ENCODE peak calls at places on chromosomes 3 and 15, in five cellular contexts. S, W, K, Y and R are unnamed samples.

GRCh38 chr15:42385980-42386695 is 26.8 kb downstream of the CAPN3 start:
- DNase-seq in K (no peak), S (no peak), Y (no peak), W (no peak), R (no peak)

GRCh38 chr3:9143180-9143579 is 106.3 kb downstream of the SRGAP3 start:
- DNase-seq in S (no peak), K (no peak), W (no peak), Y (no peak), R (no peak)

GRCh38 chr3:156535798-156536197 is 19.1 kb downstream of the SSR3 start:
- DNase-seq in Y (no peak), W (no peak), K (no peak), S (no peak), R (no peak)

GRCh38 chr15:39890640-39891039 is 29.4 kb downstream of the GPR176 start:
- DNase-seq in Y (no peak), S (no peak), W (no peak), K (no peak), R (no peak)

GRCh38 chr15:73744293-73744692 is 8.9 kb downstream of the INSYN1 start:
- DNase-seq in K (no peak), Y (no peak), W (no peak), S (no peak), R (no peak)

GRCh38 chr3:10620833-10621082 is 115.4 kb upstream of the ATP2B2 start:
- DNase-seq in K (no peak), S (no peak), W (no peak), Y (no peak), R (no peak)

GRCh38 chr3:126570103-126570541 is 11.4 kb upstream of the C3orf22 start:
- DNase-seq in Y (no peak), W (no peak), S (no peak), K (no peak), R (no peak)

GRCh38 chr15:91942676-91943417 is 89.3 kb downstream of the SLCO3A1 start:
- DNase-seq in W (no peak), K (no peak), S (peak), Y (peak), R (no peak)

GRCh38 chr3:186534113-186534669 is 10.0 kb downstream of the CRYGS start:
- DNase-seq in S (no peak), K (no peak), Y (no peak), W (no peak), R (no peak)

GRCh38 chr15:56038015-56038414 is 44.6 kb upstream of the NEDD4 start:
- DNase-seq in W (no peak), K (no peak), S (peak), Y (no peak), R (no peak)

GRCh38 chr3:72042397-72043211 is 257.7 kb upstream of the PROK2 start:
- DNase-seq in Y (no peak), S (peak), W (no peak), K (no peak), R (peak)

GRCh38 chr3:48881006-48881405 is 17.7 kb downstream of the SLC25A20 start:
- DNase-seq in S (no peak), K (no peak), W (no peak), Y (no peak), R (no peak)

GRCh38 chr3:105367063-105367405 is 325 bp downstream of the ALCAM start:
- DNase-seq in K (peak), S (no peak), Y (peak), W (no peak), R (no peak)

GRCh38 chr3:69485489-69485888 is 99.6 kb upstream of the FRMD4B start:
- DNase-seq in W (no peak), S (no peak), Y (no peak), K (no peak), R (no peak)

GRCh38 chr3:120364101-120364500 is 14.9 kb upstream of the LRRC58 start:
- DNase-seq in Y (no peak), S (no peak), W (no peak), K (no peak), R (no peak)

GRCh38 chr3:51621091-51621892 is 49.8 kb upstream of the TEX264 start:
- DNase-seq in W (no peak), K (no peak), S (peak), Y (no peak), R (no peak)

GRCh38 chr3:114660124-114660523 is 366.3 kb downstream of the TIGIT start:
- DNase-seq in K (peak), Y (no peak), S (peak), W (no peak), R (no peak)

GRCh38 chr3:62098646-62099365 is 274.5 kb downstream of the FEZF2 start:
- DNase-seq in W (no peak), Y (no peak), S (no peak), K (no peak), R (no peak)

GRCh38 chr3:197468866-197469382 is 86.8 kb downstream of the BDH1 start:
- DNase-seq in Y (peak), W (no peak), S (peak), K (no peak), R (no peak)

GRCh38 chr3:33124638-33125037 is 10.8 kb downstream of the CRTAP start:
- DNase-seq in W (no peak), Y (no peak), S (no peak), K (no peak), R (no peak)

GRCh38 chr15:48682949-48683651 is 37.6 kb upstream of the FBN1 start:
- DNase-seq in S (peak), Y (peak), W (no peak), K (no peak), R (no peak)

GRCh38 chr15:100026041-100026440 is 292.8 kb upstream of the LYSMD4 start:
- DNase-seq in K (no peak), S (no peak), Y (no peak), W (no peak), R (no peak)

GRCh38 chr15:38391186-38391585 is 62.7 kb upstream of the FAM98B start:
- DNase-seq in Y (no peak), S (peak), W (no peak), K (no peak), R (no peak)

GRCh38 chr15:29695486-29696167 is 126.6 kb downstream of the TJP1 start:
- DNase-seq in S (no peak), Y (no peak), W (no peak), K (peak), R (no peak)

GRCh38 chr3:172315401-172316091 is 132.7 kb downstream of the GHSR start:
- DNase-seq in S (peak), W (no peak), Y (peak), K (no peak), R (peak)

GRCh38 chr3:28476194-28476593 is 127.6 kb upstream of the AZI2 start:
- DNase-seq in W (no peak), Y (no peak), K (peak), S (peak), R (peak)

GRCh38 chr15:40357723-40358491 is at the start of gene DISP2:
- DNase-seq in Y (peak), S (peak), W (peak), K (peak), R (peak)

GRCh38 chr3:11641683-11642407 is 1.9 kb downstream of the VGLL4 start:
- DNase-seq in S (peak), Y (no peak), K (peak), W (no peak), R (no peak)

GRCh38 chr3:181278468-181279238 is 289.1 kb upstream of the DNAJC19 start:
- DNase-seq in S (peak), K (peak), Y (no peak), W (peak), R (no peak)

GRCh38 chr3:133271491-133271890 is 128.4 kb upstream of the BFSP2 start:
- DNase-seq in Y (no peak), W (no peak), S (peak), K (no peak), R (no peak)

GRCh38 chr3:100400424-100400781 is 486 bp downstream of the TOMM70 start:
- DNase-seq in K (no peak), Y (peak), W (peak), S (peak), R (no peak)

GRCh38 chr15:39680868-39681267 is 100.0 kb downstream of the THBS1 start:
- DNase-seq in K (no peak), S (peak), W (no peak), Y (no peak), R (no peak)

GRCh38 chr15:64156652-64157331 is 5.3 kb downstream of the SNX22 start:
- DNase-seq in Y (no peak), K (no peak), W (no peak), S (no peak), R (no peak)

GRCh38 chr3:169668081-169668956 is 4.8 kb upstream of the MECOM start:
- DNase-seq in W (peak), K (peak), S (peak), Y (peak), R (no peak)
- H3K4me3 ChIP-seq in W (peak), K (peak), S (peak), Y (peak), R (peak)

GRCh38 chr15:77037475-77038209 is 33.3 kb downstream of the TSPAN3 start:
- DNase-seq in Y (no peak), W (no peak), K (no peak), S (no peak), R (no peak)
- H3K4me3 ChIP-seq in Y (no peak), W (peak), K (no peak), S (no peak), R (no peak)

GRCh38 chr15:71098920-71099319 is 16.4 kb upstream of the THSD4 start:
- DNase-seq in Y (no peak), W (no peak), S (no peak), K (no peak), R (no peak)
- H3K4me3 ChIP-seq in Y (no peak), W (no peak), S (no peak), K (no peak), R (no peak)

GRCh38 chr15:72319985-72320671 is at the start of gene CELF6:
- DNase-seq in S (peak), Y (peak), W (peak), K (peak), R (peak)

GRCh38 chr15:72318408-72318942 is 1.5 kb downstream of the CELF6 start:
- DNase-seq in K (no peak), S (no peak), Y (no peak), W (no peak), R (no peak)

GRCh38 chr15:72315706-72316370 is 4.1 kb downstream of the CELF6 start:
- DNase-seq in Y (peak), K (no peak), S (no peak), W (no peak), R (no peak)

GRCh38 chr15:72323752-72324151 is 3.8 kb upstream of the CELF6 start:
- DNase-seq in K (no peak), Y (no peak), W (no peak), S (no peak), R (no peak)

GRCh38 chr15:72319360-72319984 is 485 bp downstream of the CELF6 start:
- DNase-seq in W (peak), S (peak), Y (peak), K (peak), R (peak)
- H3K4me3 ChIP-seq in W (no peak), S (no peak), Y (no peak), K (peak), R (no peak)

DNA sequence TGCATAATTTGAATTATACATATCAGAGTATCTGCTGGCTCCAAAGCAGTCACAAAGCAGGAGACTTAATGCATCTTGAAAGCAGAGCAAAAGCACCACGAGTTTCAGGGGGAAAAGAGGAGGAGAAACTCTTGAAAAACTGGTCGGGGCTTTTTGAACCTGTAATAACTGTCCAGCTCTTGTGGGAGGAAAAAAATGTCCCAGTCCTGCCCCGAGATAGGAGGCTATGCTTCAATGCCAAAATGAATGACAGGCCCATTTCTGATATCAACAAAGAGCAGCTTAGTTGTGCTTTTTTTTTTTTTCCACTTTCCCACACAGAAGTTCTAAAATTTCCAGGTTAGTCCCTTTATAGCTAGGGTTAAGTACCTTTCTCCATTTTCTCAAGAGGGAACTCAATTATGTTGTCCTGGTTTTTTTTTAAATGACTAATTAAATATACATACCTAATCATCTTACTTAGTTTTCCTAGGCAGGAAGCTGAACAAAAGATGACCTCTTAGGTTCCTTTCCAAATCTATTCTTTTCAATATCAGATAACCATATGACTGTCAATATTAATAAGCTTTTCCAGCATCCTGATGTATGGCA is 120.2 kb downstream of the TFDP2 start:
- DNase-seq in S (no peak), K (no peak), Y (no peak), W (no peak), R (no peak)
- H3K4me3 ChIP-seq in S (no peak), K (no peak), Y (no peak), W (no peak), R (no peak)

DNA sequence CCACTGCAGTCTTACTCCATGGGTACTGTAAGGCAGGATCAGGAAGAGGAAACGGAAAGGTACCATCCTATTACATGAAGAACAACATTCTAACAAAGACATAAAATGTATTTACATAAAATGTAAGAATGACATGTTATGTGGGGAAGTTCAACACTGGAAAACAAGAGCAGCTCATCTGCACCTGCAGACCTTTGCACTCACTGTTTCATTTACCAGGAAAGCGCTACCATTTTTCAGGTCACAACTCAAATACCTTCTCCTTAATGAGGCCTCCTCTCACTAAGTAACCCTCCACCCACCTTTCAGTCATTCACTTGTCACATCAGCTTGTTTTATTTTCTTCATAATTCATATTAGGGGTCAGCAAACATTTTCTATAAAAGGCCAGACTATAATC is 2.6 kb downstream of the TMCC1 start:
- DNase-seq in K (no peak), W (no peak), Y (no peak), S (no peak), R (no peak)
- H3K4me3 ChIP-seq in K (no peak), W (no peak), Y (no peak), S (no peak), R (no peak)

DNA sequence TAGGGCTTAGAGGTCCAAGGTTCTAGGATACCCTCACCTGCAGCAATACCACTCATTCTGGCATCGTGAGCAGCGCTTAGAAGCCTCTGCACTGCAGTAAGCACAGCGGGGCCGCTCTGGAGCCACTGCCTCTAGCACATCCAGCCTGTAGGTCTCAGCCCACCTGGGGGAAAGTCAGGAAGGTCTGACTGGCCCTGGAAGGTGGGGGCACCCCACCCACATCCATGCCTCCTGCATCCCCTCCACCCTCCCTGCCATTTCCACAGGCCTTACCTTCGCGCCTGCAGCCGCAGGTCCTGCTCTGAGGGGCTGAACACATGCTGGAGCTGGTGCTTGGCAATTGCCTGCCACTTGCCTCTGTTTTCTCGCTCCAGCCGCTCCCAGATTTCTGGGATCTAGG is 901 bp upstream of the RASSF1 start:
- DNase-seq in S (no peak), W (no peak), K (no peak), Y (no peak), R (no peak)
- H3K4me3 ChIP-seq in S (peak), W (no peak), K (no peak), Y (no peak), R (no peak)

DNA sequence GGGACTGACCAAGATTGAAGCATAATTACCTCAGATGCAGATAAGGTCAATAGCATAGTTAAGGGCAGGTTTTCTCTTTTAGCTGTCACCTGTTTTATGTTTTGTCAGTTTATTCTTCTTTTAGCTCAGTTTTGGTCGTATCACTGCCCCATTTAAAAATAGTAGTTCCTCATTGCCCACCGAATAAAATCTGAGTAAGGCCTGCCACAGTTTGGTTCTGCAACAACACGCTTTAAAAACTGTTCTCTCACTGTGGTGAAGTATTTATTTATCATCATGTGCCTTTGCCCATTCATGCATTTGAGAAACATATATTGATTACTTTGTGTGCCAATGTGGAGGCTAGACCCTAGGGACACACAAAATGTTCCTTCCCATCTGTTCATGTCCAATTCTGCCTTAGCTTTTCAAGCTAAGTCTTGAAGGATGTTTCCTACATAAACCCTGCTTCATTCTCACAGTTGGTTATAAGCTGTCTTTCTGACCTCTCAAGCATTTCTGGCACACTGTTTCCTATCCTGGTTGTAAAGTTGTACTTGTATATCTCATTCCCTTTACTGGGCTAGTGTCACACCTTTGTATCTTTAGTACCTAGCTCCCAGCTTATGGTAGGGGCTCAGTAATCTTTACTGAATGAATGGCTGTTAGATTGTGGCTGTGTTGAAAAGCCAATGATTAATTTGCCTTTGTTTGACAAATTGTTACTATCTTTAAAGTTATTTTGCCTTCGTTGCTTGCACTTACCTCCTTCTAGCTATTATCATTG is 23.9 kb downstream of the AKAP13 start:
- DNase-seq in Y (no peak), W (no peak), S (no peak), K (no peak), R (no peak)
- H3K4me3 ChIP-seq in Y (no peak), W (no peak), S (no peak), K (no peak), R (no peak)